ENCODE peak calls at places on chromosomes 6 and 20, in five cellular contexts. One of them, this sample, is unnamed.

GRCh38 chr6:87766211-87766610 is 64.2 kb upstream of the AKIRIN2 start:
- DNase-seq in ELR: no peak
- DNase-seq in germinal center: no peak
- DNase-seq in ovary: no peak
- DNase-seq in H7: no peak
- DNase-seq in this sample: no peak

GRCh38 chr6:95249176-95249575 is 328.2 kb upstream of the MANEA start:
- DNase-seq in ELR: no peak
- DNase-seq in germinal center: no peak
- DNase-seq in ovary: no peak
- DNase-seq in H7: no peak
- DNase-seq in this sample: peak; percentile 86

GRCh38 chr6:121435444-121436069 is at the start of gene GJA1:
- DNase-seq in ELR: peak; percentile 89
- DNase-seq in germinal center: no peak
- DNase-seq in ovary: peak; percentile 56
- DNase-seq in H7: peak; percentile 85
- DNase-seq in this sample: peak; percentile 87

GRCh38 chr6:147508073-147508870 is at the start of gene SAMD5:
- DNase-seq in ELR: peak; percentile 80
- DNase-seq in germinal center: peak; percentile 24
- DNase-seq in ovary: peak; percentile 69
- DNase-seq in H7: peak; percentile 93
- DNase-seq in this sample: peak; percentile 45

GRCh38 chr6:134517145-134517658 is 199.3 kb upstream of the SGK1 start:
- DNase-seq in ELR: peak; percentile 80
- DNase-seq in germinal center: no peak
- DNase-seq in ovary: peak; percentile 67
- DNase-seq in H7: peak; percentile 19
- DNase-seq in this sample: peak; percentile 79

GRCh38 chr6:31559958-31560696 is 12.0 kb upstream of the LTA start:
- DNase-seq in ELR: peak; percentile 96
- DNase-seq in germinal center: peak; percentile 63
- DNase-seq in ovary: no peak
- DNase-seq in H7: no peak
- DNase-seq in this sample: peak; percentile 44

GRCh38 chr20:50248104-50248631 is 57.5 kb downstream of the CEBPB start:
- DNase-seq in ELR: peak; percentile 88
- DNase-seq in germinal center: no peak
- DNase-seq in ovary: no peak
- DNase-seq in H7: no peak
- DNase-seq in this sample: no peak

GRCh38 chr6:134537146-134537555 is 219.2 kb upstream of the SGK1 start:
- DNase-seq in ELR: peak; percentile 98
- DNase-seq in germinal center: no peak
- DNase-seq in ovary: no peak
- DNase-seq in H7: no peak
- DNase-seq in this sample: peak; percentile 100

GRCh38 chr6:107534762-107535161 is 44.8 kb downstream of the SOBP start:
- DNase-seq in ELR: no peak
- DNase-seq in germinal center: no peak
- DNase-seq in ovary: no peak
- DNase-seq in H7: peak; percentile 28
- DNase-seq in this sample: no peak

GRCh38 chr6:140051521-140052455 is 677.3 kb upstream of the CITED2 start:
- DNase-seq in ELR: peak; percentile 100
- DNase-seq in germinal center: no peak
- DNase-seq in ovary: no peak
- DNase-seq in H7: no peak
- DNase-seq in this sample: peak; percentile 90

GRCh38 chr6:158040804-158041347 is 59.2 kb downstream of the SYNJ2 start:
- DNase-seq in ELR: peak; percentile 79
- DNase-seq in germinal center: no peak
- DNase-seq in ovary: no peak
- DNase-seq in H7: peak; percentile 26
- DNase-seq in this sample: no peak

GRCh38 chr20:35663813-35664543 is 722 bp downstream of the CPNE1 start:
- DNase-seq in ELR: peak; percentile 58
- DNase-seq in germinal center: peak; percentile 75
- DNase-seq in ovary: peak; percentile 51
- DNase-seq in H7: peak; percentile 76
- DNase-seq in this sample: peak; percentile 29

GRCh38 chr6:115601064-115601463 is 459.6 kb downstream of the FRK start:
- DNase-seq in ELR: no peak
- DNase-seq in germinal center: no peak
- DNase-seq in ovary: no peak
- DNase-seq in H7: no peak
- DNase-seq in this sample: no peak

GRCh38 chr6:38739532-38739931 is 24.4 kb downstream of the DNAH8 start:
- DNase-seq in ELR: peak; percentile 22
- DNase-seq in germinal center: no peak
- DNase-seq in ovary: no peak
- DNase-seq in H7: no peak
- DNase-seq in this sample: no peak

GRCh38 chr6:137949686-137950390 is 82.8 kb downstream of the TNFAIP3 start:
- DNase-seq in ELR: no peak
- DNase-seq in germinal center: peak; percentile 55
- DNase-seq in ovary: no peak
- DNase-seq in H7: no peak
- DNase-seq in this sample: no peak

GRCh38 chr6:76422814-76423213 is 350.4 kb upstream of the IMPG1 start:
- DNase-seq in ELR: no peak
- DNase-seq in germinal center: no peak
- DNase-seq in ovary: no peak
- DNase-seq in H7: peak; percentile 27
- DNase-seq in this sample: no peak

This sample was measured in bronchial epithelial cell.